ENCODE peak calls at places on chromosomes 2 and 18, in six cellular contexts. U, D, E, J, N and C are unnamed samples.
A peak's percentile ranks its signal among the peaks of the same experiment; 100 is the strongest.

GRCh38 chr2:231124833-231125232 is at the start of gene HTR2B:
- DNase-seq in U (no peak), D (no peak), E (no peak), J (peak; percentile 57), N (no peak), C (no peak)

GRCh38 chr2:230050151-230050550 is 18.6 kb downstream of the SLC16A14 start:
- DNase-seq in U (no peak), D (no peak), E (no peak), J (no peak), N (no peak), C (no peak)

GRCh38 chr2:106996136-106996769 is 110.3 kb upstream of the ST6GAL2 start:
- DNase-seq in U (no peak), D (no peak), E (no peak), J (no peak), N (no peak), C (no peak)

GRCh38 chr2:230878599-230878965 is 13.8 kb downstream of the ITM2C start:
- DNase-seq in U (no peak), D (peak; percentile 39), E (no peak), J (no peak), N (no peak), C (no peak)

GRCh38 chr2:118387509-118387908 is 299.2 kb downstream of the INSIG2 start:
- DNase-seq in U (no peak), D (no peak), E (no peak), J (peak; percentile 13), N (no peak), C (no peak)

GRCh38 chr18:44683566-44683965 is 2.9 kb downstream of the SETBP1 start:
- DNase-seq in U (no peak), D (no peak), E (no peak), J (no peak), N (no peak), C (no peak)

GRCh38 chr2:98881153-98881650 is 54.8 kb downstream of the CRACDL start:
- DNase-seq in U (no peak), D (no peak), E (no peak), J (no peak), N (no peak), C (no peak)

GRCh38 chr2:173373286-173373685 is 18.6 kb downstream of the CDCA7 start:
- DNase-seq in U (no peak), D (no peak), E (no peak), J (no peak), N (no peak), C (no peak)

GRCh38 chr2:64646007-64646880 is 7.5 kb downstream of the SERTAD2 start:
- DNase-seq in U (peak; percentile 89), D (peak; percentile 91), E (peak; percentile 59), J (peak; percentile 85), N (peak; percentile 84), C (peak; percentile 71)

GRCh38 chr18:55453186-55453585 is 134.8 kb downstream of the TCF4 start:
- DNase-seq in U (no peak), D (no peak), E (no peak), J (no peak), N (no peak), C (no peak)

GRCh38 chr2:230902180-230902899 is 22.7 kb downstream of the GPR55 start:
- DNase-seq in U (peak; percentile 24), D (peak; percentile 56), E (peak; percentile 77), J (peak; percentile 84), N (peak; percentile 53), C (peak; percentile 42)

GRCh38 chr2:168278424-168278888 is 31.1 kb upstream of the STK39 start:
- DNase-seq in U (no peak), D (no peak), E (no peak), J (peak; percentile 6), N (no peak), C (no peak)

GRCh38 chr2:172906401-172906811 is 169.2 kb upstream of the MAP3K20 start:
- DNase-seq in U (no peak), D (no peak), E (no peak), J (no peak), N (no peak), C (peak; percentile 52)

GRCh38 chr2:201411421-201411820 is 39.8 kb downstream of the TRAK2 start:
- DNase-seq in U (no peak), D (no peak), E (no peak), J (peak; percentile 75), N (no peak), C (no peak)